ENCODE peak calls at places on chromosomes 7 and 10, in six cellular contexts. One of them, this sample, is unnamed.

GRCh38 chr7:91082038-91082437 is 182.2 kb upstream of the FZD1 start:
- DNase-seq in NCI-H226: no peak
- DNase-seq in head of caudate nucleus: no peak
- DNase-seq in IMR-90: peak; percentile 73
- DNase-seq in T follicular helper cell: no peak
- DNase-seq in activated T-helper 9 cell treated with anti-CD3 and anti-CD28 coated beads, Interleukin-2, amount 50 U/mL, for 16 hours: no peak
- DNase-seq in this sample: no peak

GRCh38 chr7:131052285-131052942 is 275.3 kb upstream of the MKLN1 start:
- DNase-seq in activated T-helper 9 cell treated with anti-CD3 and anti-CD28 coated beads, Interleukin-2, amount 50 U/mL, for 16 hours: no peak
- DNase-seq in T follicular helper cell: no peak
- DNase-seq in NCI-H226: no peak
- DNase-seq in head of caudate nucleus: no peak
- DNase-seq in IMR-90: no peak
- DNase-seq in this sample: no peak

GRCh38 chr10:110209399-110209925 is 2.1 kb downstream of the MXI1 start:
- DNase-seq in head of caudate nucleus: peak; percentile 56
- DNase-seq in IMR-90: peak; percentile 65
- DNase-seq in T follicular helper cell: peak; percentile 74
- DNase-seq in activated T-helper 9 cell treated with anti-CD3 and anti-CD28 coated beads, Interleukin-2, amount 50 U/mL, for 16 hours: peak; percentile 53
- DNase-seq in NCI-H226: peak; percentile 51
- DNase-seq in this sample: peak; percentile 46

GRCh38 chr10:59027975-59028640 is 148.3 kb upstream of the PHYHIPL start:
- DNase-seq in head of caudate nucleus: no peak
- DNase-seq in IMR-90: no peak
- DNase-seq in T follicular helper cell: no peak
- DNase-seq in activated T-helper 9 cell treated with anti-CD3 and anti-CD28 coated beads, Interleukin-2, amount 50 U/mL, for 16 hours: no peak
- DNase-seq in NCI-H226: no peak
- DNase-seq in this sample: no peak

GRCh38 chr7:69871886-69872592 is 273.8 kb downstream of the AUTS2 start:
- DNase-seq in T follicular helper cell: no peak
- DNase-seq in activated T-helper 9 cell treated with anti-CD3 and anti-CD28 coated beads, Interleukin-2, amount 50 U/mL, for 16 hours: no peak
- DNase-seq in head of caudate nucleus: no peak
- DNase-seq in NCI-H226: peak; percentile 37
- DNase-seq in IMR-90: no peak
- DNase-seq in this sample: no peak

GRCh38 chr10:17851611-17852010 is 42.5 kb downstream of the MRC1 start:
- DNase-seq in IMR-90: no peak
- DNase-seq in T follicular helper cell: no peak
- DNase-seq in NCI-H226: no peak
- DNase-seq in activated T-helper 9 cell treated with anti-CD3 and anti-CD28 coated beads, Interleukin-2, amount 50 U/mL, for 16 hours: no peak
- DNase-seq in head of caudate nucleus: peak; percentile 4
- DNase-seq in this sample: no peak

GRCh38 chr7:127390817-127391590 is 1.5 kb downstream of the ZNF800 start:
- DNase-seq in NCI-H226: no peak
- DNase-seq in activated T-helper 9 cell treated with anti-CD3 and anti-CD28 coated beads, Interleukin-2, amount 50 U/mL, for 16 hours: no peak
- DNase-seq in T follicular helper cell: no peak
- DNase-seq in head of caudate nucleus: no peak
- DNase-seq in IMR-90: no peak
- DNase-seq in this sample: no peak

GRCh38 chr10:84179059-84179710 is 5.6 kb downstream of the GPR15LG start:
- DNase-seq in T follicular helper cell: no peak
- DNase-seq in head of caudate nucleus: no peak
- DNase-seq in activated T-helper 9 cell treated with anti-CD3 and anti-CD28 coated beads, Interleukin-2, amount 50 U/mL, for 16 hours: no peak
- DNase-seq in IMR-90: peak; percentile 27
- DNase-seq in NCI-H226: no peak
- DNase-seq in this sample: no peak

GRCh38 chr7:4257390-4258111 is 424.5 kb upstream of the FOXK1 start:
- DNase-seq in IMR-90: no peak
- DNase-seq in activated T-helper 9 cell treated with anti-CD3 and anti-CD28 coated beads, Interleukin-2, amount 50 U/mL, for 16 hours: no peak
- DNase-seq in T follicular helper cell: no peak
- DNase-seq in head of caudate nucleus: no peak
- DNase-seq in NCI-H226: no peak
- DNase-seq in this sample: no peak

GRCh38 chr10:52466464-52466863 is 152.4 kb downstream of the DKK1 start:
- DNase-seq in NCI-H226: no peak
- DNase-seq in activated T-helper 9 cell treated with anti-CD3 and anti-CD28 coated beads, Interleukin-2, amount 50 U/mL, for 16 hours: no peak
- DNase-seq in T follicular helper cell: no peak
- DNase-seq in IMR-90: no peak
- DNase-seq in head of caudate nucleus: peak; percentile 1
- DNase-seq in this sample: no peak

GRCh38 chr7:44767912-44768662 is 19.4 kb downstream of the ZMIZ2 start:
- DNase-seq in NCI-H226: no peak
- DNase-seq in activated T-helper 9 cell treated with anti-CD3 and anti-CD28 coated beads, Interleukin-2, amount 50 U/mL, for 16 hours: no peak
- DNase-seq in IMR-90: peak; percentile 77
- DNase-seq in T follicular helper cell: no peak
- DNase-seq in head of caudate nucleus: peak; percentile 56
- DNase-seq in this sample: no peak

GRCh38 chr10:68330852-68331454 is 911 bp upstream of the HNRNPH3 start:
- DNase-seq in activated T-helper 9 cell treated with anti-CD3 and anti-CD28 coated beads, Interleukin-2, amount 50 U/mL, for 16 hours: peak; percentile 2
- DNase-seq in head of caudate nucleus: peak; percentile 19
- DNase-seq in IMR-90: peak; percentile 23
- DNase-seq in NCI-H226: no peak
- DNase-seq in T follicular helper cell: peak; percentile 9
- DNase-seq in this sample: no peak

GRCh38 chr7:134022512-134022911 is 104.6 kb upstream of the LRGUK start:
- DNase-seq in NCI-H226: no peak
- DNase-seq in IMR-90: no peak
- DNase-seq in activated T-helper 9 cell treated with anti-CD3 and anti-CD28 coated beads, Interleukin-2, amount 50 U/mL, for 16 hours: no peak
- DNase-seq in head of caudate nucleus: no peak
- DNase-seq in T follicular helper cell: no peak
- DNase-seq in this sample: no peak

GRCh38 chr7:83936056-83936703 is 258.4 kb downstream of the SEMA3A start:
- DNase-seq in T follicular helper cell: peak; percentile 19
- DNase-seq in IMR-90: peak; percentile 81
- DNase-seq in head of caudate nucleus: peak; percentile 31
- DNase-seq in NCI-H226: peak; percentile 20
- DNase-seq in activated T-helper 9 cell treated with anti-CD3 and anti-CD28 coated beads, Interleukin-2, amount 50 U/mL, for 16 hours: no peak
- DNase-seq in this sample: no peak

GRCh38 chr7:512146-512510 is 7.5 kb downstream of the PDGFA start:
- DNase-seq in IMR-90: no peak
- DNase-seq in head of caudate nucleus: no peak
- DNase-seq in activated T-helper 9 cell treated with anti-CD3 and anti-CD28 coated beads, Interleukin-2, amount 50 U/mL, for 16 hours: no peak
- DNase-seq in T follicular helper cell: no peak
- DNase-seq in NCI-H226: no peak
- DNase-seq in this sample: no peak

GRCh38 chr7:142313528-142313927 is 55.7 kb upstream of the PRSS58 start:
- DNase-seq in T follicular helper cell: peak; percentile 23
- DNase-seq in NCI-H226: no peak
- DNase-seq in IMR-90: no peak
- DNase-seq in head of caudate nucleus: no peak
- DNase-seq in activated T-helper 9 cell treated with anti-CD3 and anti-CD28 coated beads, Interleukin-2, amount 50 U/mL, for 16 hours: no peak
- DNase-seq in this sample: no peak

GRCh38 chr10:14611971-14612693 is 162.6 kb downstream of the FAM107B start:
- DNase-seq in head of caudate nucleus: no peak
- DNase-seq in IMR-90: no peak
- DNase-seq in T follicular helper cell: no peak
- DNase-seq in activated T-helper 9 cell treated with anti-CD3 and anti-CD28 coated beads, Interleukin-2, amount 50 U/mL, for 16 hours: no peak
- DNase-seq in NCI-H226: no peak
- DNase-seq in this sample: no peak

GRCh38 chr7:127447326-127447945 is 54.9 kb upstream of the ZNF800 start:
- DNase-seq in IMR-90: peak; percentile 60
- DNase-seq in T follicular helper cell: no peak
- DNase-seq in activated T-helper 9 cell treated with anti-CD3 and anti-CD28 coated beads, Interleukin-2, amount 50 U/mL, for 16 hours: no peak
- DNase-seq in NCI-H226: no peak
- DNase-seq in head of caudate nucleus: no peak
- DNase-seq in this sample: peak; percentile 28

GRCh38 chr7:79308176-79308575 is 145.3 kb downstream of the MAGI2 start:
- DNase-seq in head of caudate nucleus: no peak
- DNase-seq in IMR-90: no peak
- DNase-seq in activated T-helper 9 cell treated with anti-CD3 and anti-CD28 coated beads, Interleukin-2, amount 50 U/mL, for 16 hours: no peak
- DNase-seq in T follicular helper cell: no peak
- DNase-seq in NCI-H226: no peak
- DNase-seq in this sample: no peak

GRCh38 chr10:62082729-62083412 is 181.4 kb downstream of the ARID5B start:
- DNase-seq in T follicular helper cell: peak; percentile 20
- DNase-seq in IMR-90: peak; percentile 74
- DNase-seq in NCI-H226: peak; percentile 16
- DNase-seq in head of caudate nucleus: no peak
- DNase-seq in activated T-helper 9 cell treated with anti-CD3 and anti-CD28 coated beads, Interleukin-2, amount 50 U/mL, for 16 hours: no peak
- DNase-seq in this sample: no peak

GRCh38 chr7:134364619-134365037 is 47.9 kb upstream of the SLC35B4 start:
- DNase-seq in NCI-H226: peak; percentile 84
- DNase-seq in activated T-helper 9 cell treated with anti-CD3 and anti-CD28 coated beads, Interleukin-2, amount 50 U/mL, for 16 hours: no peak
- DNase-seq in IMR-90: peak; percentile 41
- DNase-seq in head of caudate nucleus: no peak
- DNase-seq in T follicular helper cell: no peak
- DNase-seq in this sample: no peak

GRCh38 chr10:23384364-23384763 is 39.8 kb upstream of the C10orf67 start:
- DNase-seq in T follicular helper cell: no peak
- DNase-seq in IMR-90: peak; percentile 47
- DNase-seq in NCI-H226: peak; percentile 82
- DNase-seq in activated T-helper 9 cell treated with anti-CD3 and anti-CD28 coated beads, Interleukin-2, amount 50 U/mL, for 16 hours: no peak
- DNase-seq in head of caudate nucleus: no peak
- DNase-seq in this sample: no peak

GRCh38 chr10:129140861-129141260 is 326.2 kb upstream of the MGMT start:
- DNase-seq in NCI-H226: no peak
- DNase-seq in activated T-helper 9 cell treated with anti-CD3 and anti-CD28 coated beads, Interleukin-2, amount 50 U/mL, for 16 hours: no peak
- DNase-seq in T follicular helper cell: no peak
- DNase-seq in IMR-90: no peak
- DNase-seq in head of caudate nucleus: no peak
- DNase-seq in this sample: no peak

GRCh38 chr7:46545790-46546189 is 624.7 kb upstream of the IGFBP3 start:
- DNase-seq in head of caudate nucleus: no peak
- DNase-seq in NCI-H226: peak; percentile 90
- DNase-seq in IMR-90: peak; percentile 83
- DNase-seq in T follicular helper cell: no peak
- DNase-seq in activated T-helper 9 cell treated with anti-CD3 and anti-CD28 coated beads, Interleukin-2, amount 50 U/mL, for 16 hours: no peak
- DNase-seq in this sample: no peak

GRCh38 chr10:126092806-126093205 is 196.4 kb downstream of the FANK1 start:
- DNase-seq in T follicular helper cell: no peak
- DNase-seq in head of caudate nucleus: no peak
- DNase-seq in IMR-90: peak; percentile 17
- DNase-seq in NCI-H226: no peak
- DNase-seq in activated T-helper 9 cell treated with anti-CD3 and anti-CD28 coated beads, Interleukin-2, amount 50 U/mL, for 16 hours: no peak
- DNase-seq in this sample: no peak

This sample was measured in activated gamma-delta T cell treated with anti-CD3 and anti-CD28 coated beads, Interleukin-2, amount 50 U/mL, for 16 hours.